ENCODE peak calls at places on chromosomes 13 and 19, in four cellular contexts. E, X, S and I are unnamed samples.

GRCh38 chr19:55443045-55443823 is at the start of gene SHISA7:
- DNase-seq in E (no peak), X (peak), S (no peak), I (no peak)

GRCh38 chr19:3683405-3683865 is 16.8 kb downstream of the PIP5K1C start:
- DNase-seq in E (no peak), X (no peak), S (no peak), I (no peak)

GRCh38 chr13:30051531-30052060 is 201.2 kb upstream of the UBL3 start:
- DNase-seq in E (no peak), X (no peak), S (no peak), I (no peak)

GRCh38 chr13:47829684-47830083 is 171.4 kb downstream of the SUCLA2 start:
- DNase-seq in E (no peak), X (no peak), S (no peak), I (no peak)

GRCh38 chr19:13781547-13781946 is 7.3 kb downstream of the C19orf53 start:
- DNase-seq in E (no peak), X (no peak), S (no peak), I (no peak)

GRCh38 chr19:44951179-44952159 is 3.7 kb upstream of the CLPTM1 start:
- DNase-seq in E (peak), X (peak), S (peak), I (peak)

GRCh38 chr13:80871481-80871880 is 530.6 kb upstream of the SPRY2 start:
- DNase-seq in E (no peak), X (no peak), S (no peak), I (no peak)

GRCh38 chr19:13920940-13921744 is 15.1 kb downstream of the CC2D1A start:
- DNase-seq in E (peak), X (no peak), S (no peak), I (peak)

GRCh38 chr19:11088508-11089253 is 582 bp upstream of the LDLR start:
- DNase-seq in E (no peak), X (no peak), S (no peak), I (peak)

GRCh38 chr19:17202249-17202648 is 12.9 kb upstream of the USE1 start:
- DNase-seq in E (no peak), X (no peak), S (no peak), I (no peak)

GRCh38 chr13:99028890-99029289 is 51.0 kb upstream of the DOCK9 start:
- DNase-seq in E (peak), X (no peak), S (peak), I (no peak)